ENCODE peak calls at places on chromosome 1, in seven cellular contexts. N is PC-3, U is HFF-Myc, E is pancreas, X is gastrocnemius medialis, H is heart right ventricle, F is neural crest cell. M is an unnamed sample.

GRCh38 chr1:44631333-44631646 is 43.0 kb downstream of the TMEM53 start:
- DNase-seq in N (no peak), U (no peak), E (no peak), X (peak; percentile 25), H (no peak), F (no peak), M (no peak)

GRCh38 chr1:25771246-25772114 is 28.5 kb upstream of the SELENON start:
- DNase-seq in N (no peak), U (no peak), E (peak; percentile 95), X (peak; percentile 70), H (peak; percentile 66), F (peak; percentile 34), M (peak; percentile 76)

GRCh38 chr1:8740034-8740449 is 77.4 kb downstream of the RERE start:
- DNase-seq in N (peak; percentile 90), U (peak; percentile 53), E (no peak), X (no peak), H (no peak), F (no peak), M (no peak)

GRCh38 chr1:32549601-32550000 is 10.4 kb downstream of the ZBTB8A start:
- DNase-seq in N (no peak), U (no peak), E (no peak), X (no peak), H (no peak), F (no peak), M (no peak)

GRCh38 chr1:190183588-190183987 is 294.1 kb downstream of the BRINP3 start:
- DNase-seq in N (no peak), U (no peak), E (no peak), X (no peak), H (no peak), F (no peak), M (no peak)

GRCh38 chr1:173507205-173507846 is 30.2 kb downstream of the PRDX6 start:
- DNase-seq in N (peak; percentile 100), U (peak; percentile 21), E (no peak), X (no peak), H (no peak), F (peak; percentile 9), M (peak; percentile 16)

GRCh38 chr1:204507317-204508105 is 8.7 kb upstream of the MDM4 start:
- DNase-seq in N (peak; percentile 86), U (no peak), E (no peak), X (peak; percentile 25), H (no peak), F (peak; percentile 48), M (peak; percentile 38)

GRCh38 chr1:61334718-61335589 is 252.6 kb downstream of the NFIA start:
- DNase-seq in N (no peak), U (no peak), E (no peak), X (peak; percentile 84), H (peak; percentile 74), F (no peak), M (no peak)

GRCh38 chr1:154749078-154749760 is 120.9 kb downstream of the KCNN3 start:
- DNase-seq in N (peak; percentile 79), U (no peak), E (no peak), X (no peak), H (no peak), F (no peak), M (no peak)
- TF ChIP-seq CTCF in N (peak; percentile 88), U (peak; percentile 52), E (no peak), X (no peak), H (no peak), F (peak; percentile 42), M (no peak)

GRCh38 chr1:240888039-240888786 is 276.3 kb upstream of the GREM2 start:
- DNase-seq in N (peak; percentile 83), U (no peak), E (peak; percentile 53), X (no peak), H (no peak), F (peak; percentile 23), M (peak; percentile 69)
- TF ChIP-seq CTCF in N (peak; percentile 99), U (peak; percentile 82), E (peak; percentile 72), X (no peak), H (no peak), F (peak; percentile 97), M (peak; percentile 92)

GRCh38 chr1:68970571-68970970 is 473.7 kb upstream of the DEPDC1 start:
- DNase-seq in N (no peak), U (no peak), E (no peak), X (no peak), H (no peak), F (no peak), M (no peak)

GRCh38 chr1:68975534-68975933 is 478.7 kb upstream of the DEPDC1 start:
- DNase-seq in N (peak; percentile 7), U (no peak), E (no peak), X (no peak), H (no peak), F (no peak), M (no peak)

GRCh38 chr1:68973459-68974244 is 476.8 kb upstream of the DEPDC1 start:
- DNase-seq in N (peak; percentile 53), U (no peak), E (no peak), X (no peak), H (no peak), F (no peak), M (no peak)

GRCh38 chr1:68977211-68977610 is 480.3 kb upstream of the DEPDC1 start:
- DNase-seq in N (no peak), U (no peak), E (no peak), X (no peak), H (no peak), F (no peak), M (no peak)

GRCh38 chr1:68974447-68974846 is 477.6 kb upstream of the DEPDC1 start:
- DNase-seq in N (no peak), U (no peak), E (no peak), X (no peak), H (no peak), F (no peak), M (no peak)
- TF ChIP-seq CTCF in N (no peak), U (no peak), E (no peak), X (no peak), H (no peak), F (no peak), M (no peak)

DNA sequence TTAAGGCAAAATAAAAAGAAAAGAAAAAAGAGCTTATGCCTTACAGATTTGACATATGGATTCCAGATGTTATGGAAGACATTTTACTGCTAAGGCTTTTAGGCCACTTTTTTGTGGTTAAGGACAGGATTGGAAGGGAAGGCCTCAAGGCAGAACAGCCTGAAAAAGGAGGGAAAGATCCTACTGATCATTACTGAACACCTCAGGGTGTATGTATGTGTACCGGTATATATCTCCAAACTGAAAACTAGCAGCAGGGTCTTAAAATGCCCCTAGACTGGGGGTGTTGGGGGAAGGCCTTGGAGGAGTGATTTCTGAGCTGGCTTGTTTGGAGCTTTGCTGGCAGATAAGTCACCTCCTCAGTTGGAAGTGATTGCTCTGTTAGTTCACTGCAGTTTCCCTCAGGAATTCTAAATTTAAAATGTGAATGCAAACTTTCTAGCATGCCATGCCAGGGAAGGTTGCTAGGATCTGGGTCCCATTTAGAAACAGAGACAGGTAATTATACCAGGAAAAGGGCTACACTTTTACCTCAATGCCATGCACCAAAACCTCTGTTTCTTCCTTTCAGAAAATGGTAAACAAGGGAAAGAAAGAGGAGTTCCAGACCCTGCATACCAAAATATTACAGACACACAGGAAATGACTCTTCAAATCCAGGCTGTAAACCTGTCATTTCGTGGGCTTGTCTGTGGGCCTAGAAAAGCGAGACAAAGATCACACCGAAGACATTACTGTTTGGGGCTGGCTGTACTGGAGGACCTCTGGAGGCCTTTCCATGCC is 15.0 kb downstream of the C1orf52 start:
- DNase-seq in N (peak; percentile 55), U (peak; percentile 93), E (no peak), X (no peak), H (no peak), F (no peak), M (no peak)
- TF ChIP-seq CTCF in N (no peak), U (no peak), E (no peak), X (no peak), H (no peak), F (no peak), M (no peak)

GRCh38 chr1:41765109-41765655 is 153.5 kb downstream of the HIVEP3 start:
- DNase-seq in N (no peak), U (no peak), E (no peak), X (no peak), H (no peak), F (no peak), M (no peak)

GRCh38 chr1:41764608-41765007 is 154.1 kb downstream of the HIVEP3 start:
- DNase-seq in N (no peak), U (no peak), E (no peak), X (no peak), H (no peak), F (no peak), M (no peak)

GRCh38 chr1:41758904-41759548 is 159.7 kb downstream of the HIVEP3 start:
- DNase-seq in N (peak; percentile 62), U (no peak), E (no peak), X (no peak), H (no peak), F (no peak), M (no peak)

GRCh38 chr1:41762777-41763176 is 155.9 kb downstream of the HIVEP3 start:
- DNase-seq in N (no peak), U (no peak), E (no peak), X (no peak), H (no peak), F (no peak), M (no peak)

GRCh38 chr1:41762251-41762650 is 156.5 kb downstream of the HIVEP3 start:
- DNase-seq in N (no peak), U (no peak), E (no peak), X (no peak), H (no peak), F (no peak), M (no peak)
- TF ChIP-seq CTCF in N (no peak), U (peak; percentile 3), E (no peak), X (no peak), H (no peak), F (no peak), M (peak; percentile 9)

GRCh38 chr1:28553229-28553930 is 495 bp downstream of the TRNAU1AP start:
- DNase-seq in N (peak; percentile 58), U (no peak), E (peak; percentile 54), X (no peak), H (no peak), F (no peak), M (peak; percentile 57)

GRCh38 chr1:28551381-28551780 is 1.5 kb upstream of the TRNAU1AP start:
- DNase-seq in N (no peak), U (no peak), E (no peak), X (no peak), H (no peak), F (no peak), M (no peak)

GRCh38 chr1:28552482-28553228 is at the start of gene TRNAU1AP:
- DNase-seq in N (peak; percentile 98), U (peak; percentile 85), E (peak; percentile 99), X (peak; percentile 96), H (peak; percentile 97), F (peak; percentile 96), M (peak; percentile 97)
- TF ChIP-seq CTCF in N (no peak), U (no peak), E (no peak), X (no peak), H (no peak), F (peak; percentile 12), M (no peak)

DNA sequence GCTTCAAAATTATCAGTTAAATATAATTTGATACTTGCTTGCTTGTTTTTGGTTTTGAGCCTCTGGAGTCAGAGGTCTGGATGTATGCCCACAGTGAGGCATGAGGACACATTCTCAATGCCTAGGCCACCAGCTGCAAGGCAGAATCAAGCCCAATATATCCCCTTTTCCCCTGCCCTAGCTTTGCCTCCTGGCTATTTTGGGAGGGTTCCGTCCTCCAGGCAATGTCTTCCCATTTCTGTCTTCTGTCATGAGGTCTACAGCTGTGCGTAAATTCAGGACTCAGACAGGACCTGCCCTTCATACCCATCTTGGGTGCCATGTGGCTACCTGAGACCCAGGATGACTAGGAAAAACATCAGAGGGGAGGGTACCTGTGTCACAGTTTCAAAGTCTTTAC is 19.2 kb downstream of the NRDC start:
- DNase-seq in N (no peak), U (no peak), E (no peak), X (no peak), H (no peak), F (no peak), M (no peak)
- TF ChIP-seq CTCF in N (no peak), U (no peak), E (no peak), X (no peak), H (no peak), F (no peak), M (no peak)